ENCODE peak calls at places on chromosomes 1 and 21, in five cellular contexts. H is A549, W is HepG2, I is K562, Y is GM12878. K is an unnamed sample.

GRCh38 chr21:37257967-37258877 is 8.9 kb downstream of the VPS26C start:
- DNase-seq in I (no peak), W (peak; percentile 84), Y (peak; percentile 87), H (peak; percentile 84), K (peak; percentile 93)

GRCh38 chr1:204363335-204364114 is 3.8 kb upstream of the PLEKHA6 start:
- DNase-seq in Y (peak; percentile 52), I (peak; percentile 88), W (peak; percentile 50), H (peak; percentile 70), K (peak; percentile 89)

GRCh38 chr21:39224930-39225329 is 41.7 kb upstream of the PSMG1 start:
- DNase-seq in I (no peak), Y (no peak), H (no peak), W (no peak), K (no peak)

GRCh38 chr1:74570797-74571492 is 58.5 kb upstream of the LRRC53 start:
- DNase-seq in Y (no peak), I (no peak), H (no peak), W (no peak), K (no peak)

GRCh38 chr1:225554216-225554812 is 98.6 kb downstream of the ENAH start:
- DNase-seq in I (peak; percentile 33), H (peak; percentile 32), Y (no peak), W (peak; percentile 12), K (peak; percentile 64)

GRCh38 chr1:14649976-14650375 is 51.5 kb downstream of the KAZN start:
- DNase-seq in W (no peak), I (no peak), Y (no peak), H (no peak), K (no peak)

GRCh38 chr1:31013187-31013864 is 52.2 kb downstream of the PUM1 start:
- DNase-seq in Y (no peak), W (peak; percentile 12), H (no peak), I (no peak), K (no peak)

GRCh38 chr1:186375929-186376330 is 292 bp downstream of the ODR4 start:
- DNase-seq in I (no peak), Y (no peak), W (no peak), H (no peak), K (no peak)

GRCh38 chr1:76998582-76999189 is 131.4 kb downstream of the ST6GALNAC5 start:
- DNase-seq in I (no peak), Y (no peak), H (peak; percentile 36), W (no peak), K (no peak)

GRCh38 chr1:169117014-169117413 is 10.5 kb downstream of the ATP1B1 start:
- DNase-seq in H (no peak), I (no peak), W (no peak), Y (no peak), K (no peak)

GRCh38 chr1:177569476-177569875 is 398.7 kb downstream of the BRINP2 start:
- DNase-seq in Y (no peak), I (no peak), W (no peak), H (no peak), K (no peak)

GRCh38 chr1:145935708-145936107 is 8.4 kb upstream of the RBM8A start:
- DNase-seq in W (no peak), I (no peak), Y (no peak), H (no peak), K (no peak)

GRCh38 chr1:187262731-187263130 is 434.0 kb downstream of the PLA2G4A start:
- DNase-seq in Y (no peak), I (no peak), W (no peak), H (no peak), K (no peak)

GRCh38 chr1:58931761-58932160 is 147.9 kb upstream of the JUN start:
- DNase-seq in Y (no peak), W (no peak), H (no peak), I (no peak), K (no peak)
- H3K4me2 ChIP-seq in Y (no peak overlapping the region), W (no peak overlapping the region), H (peak overlapping the region; percentile 71), I (no peak overlapping the region), K (no peak overlapping the region)

GRCh38 chr21:35231115-35231514 is 182.0 kb upstream of the RUNX1 start:
- DNase-seq in H (no peak), I (no peak), W (no peak), Y (no peak), K (no peak)
- TF ChIP-seq CTCF in H (no peak), I (no peak), W (no peak), Y (no peak), K (no peak)

DNA sequence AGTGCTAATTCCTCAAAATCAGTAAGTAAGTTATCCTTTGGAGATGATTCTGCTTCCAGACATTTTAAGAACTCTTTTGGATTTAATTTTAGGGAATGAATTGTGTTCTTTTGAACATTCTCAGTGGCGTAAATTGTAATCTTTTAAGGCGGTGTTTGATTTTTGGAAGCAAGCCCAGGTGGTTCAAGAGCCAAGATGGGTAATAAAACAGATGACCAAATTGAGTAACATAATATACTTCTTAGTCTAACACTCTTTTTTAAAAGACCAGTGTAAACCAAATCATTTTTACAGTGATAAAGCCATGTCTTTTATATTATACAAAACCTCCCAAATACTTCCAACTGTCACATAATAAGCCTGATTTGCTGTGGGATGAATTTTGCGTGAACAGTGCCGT is 133.8 kb downstream of the LRRC40 start:
- DNase-seq in I (no peak), H (no peak), W (no peak), Y (no peak), K (no peak)
- TF ChIP-seq JUNB in I (no peak), H (no peak), W (no peak), Y (no peak), K (no peak)

GRCh38 chr1:26530898-26531598 is 1.5 kb downstream of the RPS6KA1 start:
- DNase-seq in W (peak; percentile 87), I (peak; percentile 75), H (peak; percentile 72), Y (no peak), K (peak; percentile 93)

GRCh38 chr1:26529405-26529654 is 231 bp upstream of the RPS6KA1 start:
- DNase-seq in Y (no peak), I (no peak), H (no peak), W (no peak), K (no peak)

GRCh38 chr1:26529655-26530539 is at the start of gene RPS6KA1:
- DNase-seq in Y (no peak), H (peak; percentile 37), W (peak; percentile 38), I (peak; percentile 84), K (peak; percentile 89)

GRCh38 chr1:26531651-26532131 is 2.1 kb downstream of the RPS6KA1 start:
- DNase-seq in W (no peak), Y (no peak), I (no peak), H (no peak), K (peak; percentile 48)

GRCh38 chr1:26530540-26530897 is 958 bp downstream of the RPS6KA1 start:
- DNase-seq in Y (no peak), W (no peak), I (peak; percentile 56), H (no peak), K (no peak)
- H3K4me2 ChIP-seq in Y (peak overlapping the region; percentile 82), W (peak overlapping the region; percentile 93), I (peak overlapping the region; percentile 96), H (peak overlapping the region; percentile 93), K (peak overlapping the region; percentile 99)

DNA sequence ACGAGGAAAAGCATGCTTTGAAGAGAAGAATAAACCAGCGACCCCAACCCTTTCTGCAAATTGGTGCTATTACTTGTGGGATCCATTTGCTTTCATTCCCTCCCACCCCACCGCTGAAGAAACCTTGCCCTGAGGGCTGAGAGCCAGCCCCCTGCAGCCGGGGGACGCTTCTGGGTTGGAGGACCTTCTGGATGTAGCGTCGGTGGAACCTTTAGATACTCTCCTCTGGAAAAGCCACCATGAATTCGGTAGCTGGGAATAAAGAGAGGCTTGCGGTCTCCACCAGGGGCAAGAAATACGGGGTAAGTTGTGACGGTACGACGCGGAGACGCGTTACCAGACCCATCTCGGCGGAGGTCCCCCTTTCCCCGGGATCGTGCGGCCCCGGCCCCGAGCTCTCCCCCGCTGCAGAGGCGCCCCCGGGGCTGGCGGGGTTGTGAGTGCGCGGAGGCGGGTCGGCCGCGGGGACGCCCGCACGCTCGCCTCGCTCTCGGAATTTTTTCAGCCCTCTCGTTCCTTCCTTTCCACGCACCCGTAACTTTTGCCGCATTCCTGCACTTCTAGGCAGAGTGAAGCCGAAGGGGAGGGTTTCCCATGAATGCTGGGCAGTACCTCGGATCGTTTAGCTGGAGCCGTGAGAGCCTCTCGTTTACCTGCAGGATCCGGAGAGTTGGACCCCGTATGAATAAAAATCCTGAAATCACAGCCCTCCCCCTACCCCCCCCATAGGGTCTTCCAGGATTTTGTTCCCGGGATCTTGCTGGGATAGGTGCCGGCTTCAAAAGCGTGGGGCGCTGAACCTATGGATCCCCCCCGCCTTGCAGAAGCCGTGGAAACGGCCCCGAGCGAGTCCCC is 628 bp downstream of the KIF26B start:
- DNase-seq in I (peak; percentile 24), W (no peak), H (peak; percentile 32), Y (no peak), K (peak; percentile 60)
- TF ChIP-seq CTCF in I (no peak), W (no peak), H (no peak), Y (no peak), K (no peak)

DNA sequence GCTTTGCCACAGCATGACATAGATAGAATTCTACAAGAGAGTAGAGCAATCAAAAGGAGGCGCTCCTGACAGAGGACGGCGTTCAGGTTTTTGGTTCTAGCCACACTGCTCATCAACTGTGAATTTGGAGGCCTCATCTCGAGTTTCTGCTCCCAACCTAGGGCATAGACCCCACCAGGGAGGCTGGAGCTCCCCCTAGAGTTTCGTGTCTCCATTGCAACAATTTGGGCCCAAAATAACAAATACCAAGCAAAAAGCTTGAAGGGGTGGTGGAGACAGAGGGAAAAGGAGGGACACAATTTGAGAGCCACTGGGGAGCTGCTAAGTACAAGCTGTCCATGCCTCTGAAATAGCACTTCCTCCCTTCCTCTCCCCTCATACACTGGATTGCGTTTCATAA is 297.0 kb downstream of the GPATCH2 start:
- DNase-seq in H (peak; percentile 26), I (peak; percentile 4), Y (no peak), W (peak; percentile 10), K (peak; percentile 84)
- TF ChIP-seq JUNB in H (no peak), I (no peak), Y (no peak), W (no peak), K (no peak)

DNA sequence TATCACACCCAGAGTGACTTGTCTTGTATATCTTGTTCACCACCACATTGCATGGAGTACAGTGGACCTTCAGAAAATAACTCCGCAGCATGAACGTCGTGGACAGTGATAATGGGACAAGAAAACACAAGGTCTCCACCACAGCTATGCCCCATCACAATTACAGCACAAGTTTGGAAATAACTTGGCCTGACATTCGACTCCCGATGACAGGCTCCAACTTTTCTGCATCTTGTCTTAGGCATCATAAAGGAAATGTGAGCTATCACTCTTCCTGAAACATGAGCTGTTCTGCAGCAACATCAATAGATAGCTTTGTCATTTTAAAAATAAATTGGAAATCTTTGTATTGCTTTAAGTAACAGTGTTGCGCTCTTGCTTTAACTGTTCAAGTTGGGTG is 2.9 kb downstream of the RRP1B start:
- DNase-seq in I (no peak), H (no peak), W (no peak), Y (no peak), K (no peak)
- H3K4me2 ChIP-seq in I (no peak overlapping the region), H (peak overlapping the region; percentile 72), W (peak overlapping the region; percentile 85), Y (peak overlapping the region; percentile 70), K (no peak overlapping the region)

GRCh38 chr1:107480548-107480947 is 339.7 kb downstream of the NTNG1 start:
- DNase-seq in H (no peak), I (no peak), W (no peak), Y (no peak), K (no peak)
- TF ChIP-seq CTCF in H (no peak), I (no peak), W (no peak), Y (no peak), K (no peak)

DNA sequence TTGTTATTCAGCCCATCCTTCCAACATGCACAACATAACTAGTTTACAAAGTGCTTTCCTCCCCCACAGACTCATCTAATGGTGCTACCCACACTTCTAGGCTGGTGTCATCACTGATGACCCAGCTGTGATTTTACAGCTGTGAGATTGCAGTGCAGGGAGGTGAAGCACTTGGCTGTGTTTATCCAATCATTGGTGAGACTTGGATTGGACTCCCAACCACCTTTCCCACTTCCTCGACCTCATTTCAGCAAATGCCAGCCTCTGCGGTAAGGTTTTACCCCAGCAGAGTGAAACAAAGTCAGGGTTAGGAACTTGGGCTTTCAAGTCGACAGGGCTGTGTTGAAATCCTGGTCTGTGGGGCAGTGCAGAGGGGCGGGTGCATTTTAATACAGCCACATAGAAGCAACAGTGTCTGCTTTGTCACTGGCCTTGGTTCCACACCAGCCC is 22.1 kb downstream of the ECHDC2 start:
- DNase-seq in I (no peak), W (peak; percentile 30), H (no peak), Y (no peak), K (no peak)
- TF ChIP-seq JUNB in I (no peak), W (no peak), H (no peak), Y (no peak), K (no peak)